ENCODE peak calls at places on chromosome 10, in nine cellular contexts. One of them, this sample, is unnamed.

GRCh38 chr10:37704566-37704965 is 152.8 kb downstream of the ZNF248 start:
- DNase-seq in heart right ventricle: no peak
- DNase-seq in astrocyte: no peak
- DNase-seq in foreskin fibroblast: no peak
- DNase-seq in mucosa of descending colon: no peak
- DNase-seq in AG04450: no peak
- DNase-seq in mammary epithelial cell: no peak
- DNase-seq in epithelial cell of esophagus: no peak
- DNase-seq in endothelial cell: no peak
- DNase-seq in this sample: no peak

GRCh38 chr10:131971591-131971990 is 10.1 kb downstream of the BNIP3 start:
- DNase-seq in heart right ventricle: no peak
- DNase-seq in astrocyte: no peak
- DNase-seq in foreskin fibroblast: no peak
- DNase-seq in mucosa of descending colon: no peak
- DNase-seq in AG04450: no peak
- DNase-seq in mammary epithelial cell: no peak
- DNase-seq in epithelial cell of esophagus: no peak
- DNase-seq in endothelial cell: no peak
- DNase-seq in this sample: no peak

GRCh38 chr10:49279015-49279880 is 19.7 kb upstream of the C10orf71 start:
- DNase-seq in heart right ventricle: no peak
- DNase-seq in astrocyte: no peak
- DNase-seq in foreskin fibroblast: no peak
- DNase-seq in mucosa of descending colon: no peak
- DNase-seq in AG04450: no peak
- DNase-seq in mammary epithelial cell: no peak
- DNase-seq in epithelial cell of esophagus: no peak
- DNase-seq in endothelial cell: no peak
- DNase-seq in this sample: no peak

GRCh38 chr10:131654471-131655087 is 246.2 kb upstream of the PPP2R2D start:
- DNase-seq in heart right ventricle: no peak
- DNase-seq in astrocyte: no peak
- DNase-seq in foreskin fibroblast: no peak
- DNase-seq in mucosa of descending colon: no peak
- DNase-seq in AG04450: no peak
- DNase-seq in mammary epithelial cell: no peak
- DNase-seq in epithelial cell of esophagus: no peak
- DNase-seq in endothelial cell: no peak
- DNase-seq in this sample: no peak

GRCh38 chr10:18216482-18216881 is 76.3 kb downstream of the CACNB2 start:
- DNase-seq in heart right ventricle: no peak
- DNase-seq in astrocyte: no peak
- DNase-seq in foreskin fibroblast: peak; percentile 37
- DNase-seq in mucosa of descending colon: no peak
- DNase-seq in AG04450: no peak
- DNase-seq in mammary epithelial cell: no peak
- DNase-seq in epithelial cell of esophagus: peak; percentile 24
- DNase-seq in endothelial cell: no peak
- DNase-seq in this sample: no peak

GRCh38 chr10:87578799-87579401 is 74.2 kb downstream of the MINPP1 start:
- DNase-seq in heart right ventricle: no peak
- DNase-seq in astrocyte: no peak
- DNase-seq in foreskin fibroblast: no peak
- DNase-seq in mucosa of descending colon: no peak
- DNase-seq in AG04450: no peak
- DNase-seq in mammary epithelial cell: peak; percentile 14
- DNase-seq in epithelial cell of esophagus: no peak
- DNase-seq in endothelial cell: no peak
- DNase-seq in this sample: no peak

GRCh38 chr10:103680869-103681236 is 174.5 kb downstream of the SH3PXD2A start:
- DNase-seq in heart right ventricle: no peak
- DNase-seq in astrocyte: no peak
- DNase-seq in foreskin fibroblast: peak; percentile 56
- DNase-seq in mucosa of descending colon: no peak
- DNase-seq in AG04450: no peak
- DNase-seq in mammary epithelial cell: no peak
- DNase-seq in epithelial cell of esophagus: no peak
- DNase-seq in endothelial cell: no peak
- DNase-seq in this sample: no peak

GRCh38 chr10:49633327-49634045 is 19.6 kb downstream of the CHAT start:
- DNase-seq in heart right ventricle: no peak
- DNase-seq in astrocyte: no peak
- DNase-seq in foreskin fibroblast: no peak
- DNase-seq in mucosa of descending colon: no peak
- DNase-seq in AG04450: no peak
- DNase-seq in mammary epithelial cell: no peak
- DNase-seq in epithelial cell of esophagus: no peak
- DNase-seq in endothelial cell: no peak
- DNase-seq in this sample: peak; percentile 54

GRCh38 chr10:5551531-5552375 is 27.0 kb downstream of the CALML3 start:
- DNase-seq in heart right ventricle: no peak
- DNase-seq in astrocyte: peak; percentile 72
- DNase-seq in foreskin fibroblast: no peak
- DNase-seq in mucosa of descending colon: peak; percentile 75
- DNase-seq in AG04450: no peak
- DNase-seq in mammary epithelial cell: peak; percentile 100
- DNase-seq in epithelial cell of esophagus: peak; percentile 82
- DNase-seq in endothelial cell: no peak
- DNase-seq in this sample: no peak

GRCh38 chr10:88853155-88853554 is 1.5 kb upstream of the ANKRD22 start:
- DNase-seq in heart right ventricle: no peak
- DNase-seq in astrocyte: no peak
- DNase-seq in foreskin fibroblast: no peak
- DNase-seq in mucosa of descending colon: no peak
- DNase-seq in AG04450: no peak
- DNase-seq in mammary epithelial cell: no peak
- DNase-seq in epithelial cell of esophagus: no peak
- DNase-seq in endothelial cell: no peak
- DNase-seq in this sample: no peak

GRCh38 chr10:24966962-24967361 is 14.6 kb upstream of the PRTFDC1 start:
- DNase-seq in heart right ventricle: no peak
- DNase-seq in astrocyte: no peak
- DNase-seq in foreskin fibroblast: no peak
- DNase-seq in mucosa of descending colon: no peak
- DNase-seq in AG04450: no peak
- DNase-seq in mammary epithelial cell: no peak
- DNase-seq in epithelial cell of esophagus: no peak
- DNase-seq in endothelial cell: no peak
- DNase-seq in this sample: no peak

GRCh38 chr10:50403074-50403473 is 151.8 kb upstream of the ASAH2 start:
- DNase-seq in heart right ventricle: no peak
- DNase-seq in astrocyte: no peak
- DNase-seq in foreskin fibroblast: no peak
- DNase-seq in mucosa of descending colon: no peak
- DNase-seq in AG04450: no peak
- DNase-seq in mammary epithelial cell: no peak
- DNase-seq in epithelial cell of esophagus: no peak
- DNase-seq in endothelial cell: no peak
- DNase-seq in this sample: no peak

GRCh38 chr10:125991009-125991788 is 94.8 kb downstream of the FANK1 start:
- DNase-seq in heart right ventricle: no peak
- DNase-seq in astrocyte: no peak
- DNase-seq in foreskin fibroblast: no peak
- DNase-seq in mucosa of descending colon: no peak
- DNase-seq in AG04450: no peak
- DNase-seq in mammary epithelial cell: no peak
- DNase-seq in epithelial cell of esophagus: peak; percentile 46
- DNase-seq in endothelial cell: no peak
- DNase-seq in this sample: no peak

GRCh38 chr10:80474597-80474910 is 20.4 kb downstream of the TSPAN14 start:
- DNase-seq in heart right ventricle: no peak
- DNase-seq in astrocyte: no peak
- DNase-seq in foreskin fibroblast: no peak
- DNase-seq in mucosa of descending colon: no peak
- DNase-seq in AG04450: no peak
- DNase-seq in mammary epithelial cell: no peak
- DNase-seq in epithelial cell of esophagus: no peak
- DNase-seq in endothelial cell: no peak
- DNase-seq in this sample: no peak
- TF ChIP-seq CTCF in heart right ventricle: no peak
- TF ChIP-seq CTCF in astrocyte: no peak
- TF ChIP-seq CTCF in foreskin fibroblast: no peak
- TF ChIP-seq CTCF in mucosa of descending colon: no peak
- TF ChIP-seq CTCF in AG04450: no peak
- TF ChIP-seq CTCF in mammary epithelial cell: no peak
- TF ChIP-seq CTCF in epithelial cell of esophagus: no peak
- TF ChIP-seq CTCF in endothelial cell: no peak
- TF ChIP-seq CTCF in this sample: no peak

GRCh38 chr10:1243486-1244182 is 187.4 kb downstream of the WDR37 start:
- DNase-seq in heart right ventricle: no peak
- DNase-seq in astrocyte: no peak
- DNase-seq in foreskin fibroblast: no peak
- DNase-seq in mucosa of descending colon: no peak
- DNase-seq in AG04450: no peak
- DNase-seq in mammary epithelial cell: no peak
- DNase-seq in epithelial cell of esophagus: no peak
- DNase-seq in endothelial cell: peak; percentile 47
- DNase-seq in this sample: no peak
- TF ChIP-seq CTCF in heart right ventricle: no peak
- TF ChIP-seq CTCF in astrocyte: no peak
- TF ChIP-seq CTCF in foreskin fibroblast: no peak
- TF ChIP-seq CTCF in mucosa of descending colon: no peak
- TF ChIP-seq CTCF in AG04450: no peak
- TF ChIP-seq CTCF in mammary epithelial cell: no peak
- TF ChIP-seq CTCF in epithelial cell of esophagus: no peak
- TF ChIP-seq CTCF in endothelial cell: peak; percentile 27
- TF ChIP-seq CTCF in this sample: peak; percentile 19

DNA sequence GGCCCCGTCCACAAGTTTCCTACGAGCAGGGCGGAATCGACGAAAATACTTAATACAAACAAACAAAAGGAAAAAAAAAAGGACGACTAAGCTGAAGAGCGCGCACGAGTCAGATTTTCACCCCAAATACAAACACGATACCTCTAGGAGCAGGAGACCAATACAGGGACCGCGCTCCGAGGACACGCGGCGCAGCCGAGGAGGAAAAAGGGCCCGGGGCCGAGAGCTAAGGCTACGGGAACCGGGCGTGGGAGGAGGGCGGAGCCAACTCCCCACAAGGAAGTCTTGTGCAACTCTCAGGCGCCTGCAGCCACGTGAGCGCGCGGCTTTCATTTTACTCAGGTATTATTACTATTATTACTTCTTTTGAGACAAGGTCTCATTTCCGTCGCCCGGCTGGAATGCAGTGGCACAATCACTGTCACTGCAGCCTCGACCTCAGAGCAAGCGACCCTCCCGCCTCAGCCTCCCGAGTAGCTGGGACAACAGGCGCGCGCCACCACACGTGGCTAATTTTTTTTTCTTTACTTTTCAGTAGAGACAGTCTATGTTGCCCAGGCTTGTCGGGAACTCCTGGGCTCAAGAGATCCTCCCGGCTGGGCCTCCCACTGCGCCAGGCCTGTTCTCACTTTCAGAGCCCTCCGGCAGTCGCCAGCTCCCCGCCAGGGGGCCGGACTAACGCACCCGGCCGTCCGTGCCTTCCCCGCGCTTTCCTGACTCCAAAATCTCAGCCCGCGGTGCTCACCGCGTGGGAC is 1.2 kb downstream of the HNRNPF start:
- DNase-seq in heart right ventricle: peak; percentile 86
- DNase-seq in astrocyte: peak; percentile 85
- DNase-seq in foreskin fibroblast: peak; percentile 90
- DNase-seq in mucosa of descending colon: peak; percentile 97
- DNase-seq in AG04450: no peak
- DNase-seq in mammary epithelial cell: peak; percentile 86
- DNase-seq in epithelial cell of esophagus: peak; percentile 94
- DNase-seq in endothelial cell: peak; percentile 71
- DNase-seq in this sample: peak; percentile 77
- TF ChIP-seq CTCF in heart right ventricle: peak; percentile 29
- TF ChIP-seq CTCF in astrocyte: peak; percentile 12
- TF ChIP-seq CTCF in foreskin fibroblast: peak; percentile 37
- TF ChIP-seq CTCF in mucosa of descending colon: no peak
- TF ChIP-seq CTCF in AG04450: peak; percentile 57
- TF ChIP-seq CTCF in mammary epithelial cell: peak; percentile 9
- TF ChIP-seq CTCF in epithelial cell of esophagus: peak; percentile 27
- TF ChIP-seq CTCF in endothelial cell: peak; percentile 60
- TF ChIP-seq CTCF in this sample: peak; percentile 58

DNA sequence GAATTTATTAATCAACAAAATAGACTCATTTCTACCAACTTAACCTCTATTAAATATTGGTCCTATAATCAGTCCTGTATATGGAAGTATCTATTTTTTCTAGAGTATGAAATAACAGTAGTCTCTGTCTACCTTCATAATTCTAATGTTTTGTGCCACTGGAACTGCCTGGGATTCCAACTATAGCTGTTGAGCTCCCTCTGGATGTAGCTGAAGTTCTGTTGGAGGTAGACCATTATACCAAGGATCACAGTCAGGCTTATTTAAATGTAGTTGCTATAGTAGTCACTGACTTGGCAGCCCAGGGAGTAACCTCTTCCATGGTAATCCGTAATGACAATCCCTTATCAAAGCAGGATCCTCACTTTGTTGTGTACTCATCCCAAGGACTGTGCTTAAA is 48.5 kb upstream of the PHYHIPL start:
- DNase-seq in heart right ventricle: no peak
- DNase-seq in astrocyte: no peak
- DNase-seq in foreskin fibroblast: no peak
- DNase-seq in mucosa of descending colon: no peak
- DNase-seq in AG04450: no peak
- DNase-seq in mammary epithelial cell: no peak
- DNase-seq in epithelial cell of esophagus: no peak
- DNase-seq in endothelial cell: no peak
- DNase-seq in this sample: no peak
- TF ChIP-seq CTCF in heart right ventricle: no peak
- TF ChIP-seq CTCF in astrocyte: no peak
- TF ChIP-seq CTCF in foreskin fibroblast: no peak
- TF ChIP-seq CTCF in mucosa of descending colon: no peak
- TF ChIP-seq CTCF in AG04450: no peak
- TF ChIP-seq CTCF in mammary epithelial cell: no peak
- TF ChIP-seq CTCF in epithelial cell of esophagus: no peak
- TF ChIP-seq CTCF in endothelial cell: no peak
- TF ChIP-seq CTCF in this sample: no peak

GRCh38 chr10:110643670-110644597 is at the start of gene RBM20:
- DNase-seq in heart right ventricle: peak; percentile 74
- DNase-seq in astrocyte: no peak
- DNase-seq in foreskin fibroblast: no peak
- DNase-seq in mucosa of descending colon: peak; percentile 42
- DNase-seq in AG04450: no peak
- DNase-seq in mammary epithelial cell: peak; percentile 43
- DNase-seq in epithelial cell of esophagus: peak; percentile 33
- DNase-seq in endothelial cell: peak; percentile 39
- DNase-seq in this sample: peak; percentile 73
- TF ChIP-seq CTCF in heart right ventricle: no peak
- TF ChIP-seq CTCF in astrocyte: no peak
- TF ChIP-seq CTCF in foreskin fibroblast: no peak
- TF ChIP-seq CTCF in mucosa of descending colon: no peak
- TF ChIP-seq CTCF in AG04450: no peak
- TF ChIP-seq CTCF in mammary epithelial cell: no peak
- TF ChIP-seq CTCF in epithelial cell of esophagus: no peak
- TF ChIP-seq CTCF in endothelial cell: no peak
- TF ChIP-seq CTCF in this sample: no peak

DNA sequence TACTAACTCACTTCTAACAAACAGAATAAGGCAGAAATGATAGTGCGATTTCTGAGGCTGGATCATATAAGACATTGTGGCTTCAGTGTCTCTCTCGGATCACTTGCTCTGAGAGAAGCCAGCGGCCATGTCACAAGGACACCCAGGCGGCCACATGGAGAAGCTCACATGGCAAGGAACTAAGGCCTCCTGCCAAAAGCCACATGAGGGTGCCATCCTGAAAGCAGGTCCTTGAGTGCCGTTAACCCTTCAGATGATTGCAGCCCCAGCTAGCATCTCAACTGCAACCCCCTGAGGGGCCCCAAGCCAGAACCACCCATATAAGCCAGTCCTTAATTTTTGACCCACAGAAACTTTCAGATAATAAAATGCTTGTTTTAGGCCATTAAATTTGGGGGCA is 6.9 kb upstream of the VDAC2 start:
- DNase-seq in heart right ventricle: no peak
- DNase-seq in astrocyte: no peak
- DNase-seq in foreskin fibroblast: no peak
- DNase-seq in mucosa of descending colon: no peak
- DNase-seq in AG04450: no peak
- DNase-seq in mammary epithelial cell: no peak
- DNase-seq in epithelial cell of esophagus: no peak
- DNase-seq in endothelial cell: no peak
- DNase-seq in this sample: no peak
- TF ChIP-seq CTCF in heart right ventricle: no peak
- TF ChIP-seq CTCF in astrocyte: no peak
- TF ChIP-seq CTCF in foreskin fibroblast: no peak
- TF ChIP-seq CTCF in mucosa of descending colon: no peak
- TF ChIP-seq CTCF in AG04450: no peak
- TF ChIP-seq CTCF in mammary epithelial cell: no peak
- TF ChIP-seq CTCF in epithelial cell of esophagus: no peak
- TF ChIP-seq CTCF in endothelial cell: no peak
- TF ChIP-seq CTCF in this sample: no peak